ENCODE peak calls at places on chromosomes 1 and 21, in five cellular contexts. One of them, this sample, is unnamed.
A peak's percentile ranks its signal among the peaks of the same experiment; 100 is the strongest.

GRCh38 chr1:41423511-41424191 is 60.8 kb downstream of the EDN2 start:
- DNase-seq in activated gamma-delta T cell treated with Interleukin-2 at 50 U/mL for 16 hours: no peak
- DNase-seq in activated T-cell treated with anti-CD3 and anti-CD28 coated beads for 1 hour: no peak
- DNase-seq in lower leg skin: no peak
- DNase-seq in Panc1: no peak
- DNase-seq in this sample: no peak

GRCh38 chr1:37755290-37755689 is 9.6 kb downstream of the EPHA10 start:
- DNase-seq in lower leg skin: no peak
- DNase-seq in Panc1: no peak
- DNase-seq in activated T-cell treated with anti-CD3 and anti-CD28 coated beads for 1 hour: no peak
- DNase-seq in activated gamma-delta T cell treated with Interleukin-2 at 50 U/mL for 16 hours: no peak
- DNase-seq in this sample: no peak

GRCh38 chr1:160052943-160053342 is 17.0 kb downstream of the KCNJ10 start:
- DNase-seq in Panc1: no peak
- DNase-seq in activated T-cell treated with anti-CD3 and anti-CD28 coated beads for 1 hour: no peak
- DNase-seq in lower leg skin: no peak
- DNase-seq in activated gamma-delta T cell treated with Interleukin-2 at 50 U/mL for 16 hours: no peak
- DNase-seq in this sample: no peak

GRCh38 chr1:152110365-152110859 is 4.8 kb downstream of the TCHH start:
- DNase-seq in Panc1: no peak
- DNase-seq in activated T-cell treated with anti-CD3 and anti-CD28 coated beads for 1 hour: no peak
- DNase-seq in lower leg skin: no peak
- DNase-seq in activated gamma-delta T cell treated with Interleukin-2 at 50 U/mL for 16 hours: no peak
- DNase-seq in this sample: no peak

GRCh38 chr1:229129306-229130027 is 141.4 kb upstream of the RAB4A start:
- DNase-seq in activated gamma-delta T cell treated with Interleukin-2 at 50 U/mL for 16 hours: peak; percentile 51
- DNase-seq in activated T-cell treated with anti-CD3 and anti-CD28 coated beads for 1 hour: no peak
- DNase-seq in Panc1: no peak
- DNase-seq in lower leg skin: no peak
- DNase-seq in this sample: no peak

GRCh38 chr21:30102881-30103280 is 63.7 kb downstream of the CLDN17 start:
- DNase-seq in activated gamma-delta T cell treated with Interleukin-2 at 50 U/mL for 16 hours: no peak
- DNase-seq in activated T-cell treated with anti-CD3 and anti-CD28 coated beads for 1 hour: no peak
- DNase-seq in lower leg skin: no peak
- DNase-seq in Panc1: no peak
- DNase-seq in this sample: no peak

GRCh38 chr1:153779781-153780541 is 4.8 kb downstream of the SLC27A3 start:
- DNase-seq in lower leg skin: no peak
- DNase-seq in activated gamma-delta T cell treated with Interleukin-2 at 50 U/mL for 16 hours: no peak
- DNase-seq in Panc1: no peak
- DNase-seq in activated T-cell treated with anti-CD3 and anti-CD28 coated beads for 1 hour: no peak
- DNase-seq in this sample: no peak

GRCh38 chr1:214076341-214077035 is 88.7 kb downstream of the PROX1 start:
- DNase-seq in activated T-cell treated with anti-CD3 and anti-CD28 coated beads for 1 hour: no peak
- DNase-seq in Panc1: no peak
- DNase-seq in activated gamma-delta T cell treated with Interleukin-2 at 50 U/mL for 16 hours: no peak
- DNase-seq in lower leg skin: no peak
- DNase-seq in this sample: no peak

GRCh38 chr1:10987840-10988417 is 24.5 kb upstream of the TARDBP start:
- DNase-seq in lower leg skin: no peak
- DNase-seq in activated T-cell treated with anti-CD3 and anti-CD28 coated beads for 1 hour: no peak
- DNase-seq in activated gamma-delta T cell treated with Interleukin-2 at 50 U/mL for 16 hours: no peak
- DNase-seq in Panc1: no peak
- DNase-seq in this sample: no peak

GRCh38 chr1:203631946-203632345 is 5.3 kb downstream of the ATP2B4 start:
- DNase-seq in Panc1: no peak
- DNase-seq in lower leg skin: no peak
- DNase-seq in activated T-cell treated with anti-CD3 and anti-CD28 coated beads for 1 hour: no peak
- DNase-seq in activated gamma-delta T cell treated with Interleukin-2 at 50 U/mL for 16 hours: no peak
- DNase-seq in this sample: no peak

GRCh38 chr1:164101802-164102201 is 457.2 kb upstream of the PBX1 start:
- DNase-seq in Panc1: no peak
- DNase-seq in activated gamma-delta T cell treated with Interleukin-2 at 50 U/mL for 16 hours: no peak
- DNase-seq in activated T-cell treated with anti-CD3 and anti-CD28 coated beads for 1 hour: no peak
- DNase-seq in lower leg skin: no peak
- DNase-seq in this sample: no peak